ENCODE peak calls at places on chromosome 7, in eight cellular contexts. C is activated effector memory CD4-positive, alpha-beta T cell treated with anti-CD3 and anti-CD28 coated beads, Interleukin-2, amount 50 U/mL, for 16 hours; U is endothelial cell; R is endodermal cell; N is CD8-positive, alpha-beta memory T cell; T is RCC 7860; S is IMR-90; X is D341Med. F is an unnamed sample.

GRCh38 chr7:40324889-40325288 is 190.1 kb downstream of the SUGCT start:
- DNase-seq in C (no peak), U (no peak), R (no peak), N (no peak), T (no peak), S (peak; percentile 37), X (no peak), F (no peak)

GRCh38 chr7:142997590-142997989 is 29.3 kb downstream of the OR9A2 start:
- DNase-seq in C (no peak), U (no peak), R (no peak), N (no peak), T (no peak), S (no peak), X (no peak), F (no peak)

GRCh38 chr7:142100634-142101033 is 10.9 kb upstream of the MGAM2 start:
- DNase-seq in C (no peak), U (no peak), R (no peak), N (no peak), T (no peak), S (no peak), X (no peak), F (no peak)

GRCh38 chr7:33039257-33039904 is 23.2 kb downstream of the NT5C3A start:
- DNase-seq in C (no peak), U (no peak), R (no peak), N (peak; percentile 24), T (no peak), S (no peak), X (no peak), F (peak; percentile 55)

GRCh38 chr7:2539031-2540028 is 16.0 kb downstream of the BRAT1 start:
- DNase-seq in C (peak; percentile 60), U (no peak), R (peak; percentile 40), N (no peak), T (no peak), S (no peak), X (peak; percentile 24), F (no peak)

GRCh38 chr7:142867097-142867378 is 12.2 kb downstream of the EPHB6 start:
- DNase-seq in C (no peak), U (no peak), R (no peak), N (no peak), T (no peak), S (no peak), X (no peak), F (no peak)

GRCh38 chr7:33392143-33392542 is 262.8 kb downstream of the BBS9 start:
- DNase-seq in C (no peak), U (no peak), R (no peak), N (no peak), T (no peak), S (no peak), X (peak; percentile 17), F (no peak)

GRCh38 chr7:132154248-132154647 is 422.0 kb downstream of the PLXNA4 start:
- DNase-seq in C (no peak), U (no peak), R (no peak), N (no peak), T (no peak), S (no peak), X (no peak), F (no peak)

GRCh38 chr7:79236352-79237028 is 217.0 kb downstream of the MAGI2 start:
- DNase-seq in C (no peak), U (no peak), R (no peak), N (no peak), T (no peak), S (no peak), X (no peak), F (no peak)

GRCh38 chr7:45890902-45891461 is 2.7 kb downstream of the IGFBP1 start:
- DNase-seq in C (no peak), U (no peak), R (no peak), N (no peak), T (peak; percentile 43), S (peak; percentile 53), X (no peak), F (no peak)

GRCh38 chr7:44448456-44448855 is 42.0 kb downstream of the NUDCD3 start:
- DNase-seq in C (no peak), U (no peak), R (no peak), N (no peak), T (peak; percentile 37), S (peak; percentile 53), X (no peak), F (no peak)

GRCh38 chr7:52940511-52940910 is 94.9 kb upstream of the POM121L12 start:
- DNase-seq in C (no peak), U (no peak), R (no peak), N (no peak), T (no peak), S (no peak), X (no peak), F (no peak)

F was measured in erythroblast.